ENCODE peak calls at places on chromosomes 6 and 20, in six cellular contexts. G is HCEC 1CT; K is GM12865; F is epithelial cell of esophagus; I is stimulated activated CD4-positive, alpha-beta T cell treated with anti-CD3 and anti-CD28 coated beads, TNF-alpha, amount 100 ng/mL, for 4 hours; Q is mucosa of gallbladder. M is an unnamed sample.

GRCh38 chr6:101539510-101540245 is 146.2 kb downstream of the GRIK2 start:
- DNase-seq in K (no peak), Q (no peak), I (no peak), F (peak), G (peak), M (no peak)

GRCh38 chr6:150490586-150490985 is 109.1 kb upstream of the PLEKHG1 start:
- DNase-seq in G (no peak), I (no peak), Q (no peak), F (peak), K (no peak), M (no peak)

GRCh38 chr6:129251669-129252376 is 368.9 kb downstream of the LAMA2 start:
- DNase-seq in K (peak), Q (peak), F (peak), G (peak), I (peak), M (no peak)

GRCh38 chr6:83055366-83055964 is 10.2 kb downstream of the UBE3D start:
- DNase-seq in G (peak), Q (peak), F (peak), K (peak), I (peak), M (no peak)

GRCh38 chr20:19376451-19376971 is 164.1 kb downstream of the SLC24A3 start:
- DNase-seq in G (no peak), Q (no peak), I (no peak), K (no peak), F (no peak), M (no peak)

GRCh38 chr6:125259354-125259736 is 42.4 kb downstream of the HDDC2 start:
- DNase-seq in F (peak), I (no peak), K (no peak), G (no peak), Q (no peak), M (no peak)

GRCh38 chr6:2969549-2969948 is 1.8 kb downstream of the SERPINB6 start:
- DNase-seq in G (no peak), I (no peak), K (no peak), F (no peak), Q (no peak), M (no peak)

GRCh38 chr20:64109831-64110391 is 2.5 kb upstream of the NPBWR2 start:
- DNase-seq in G (no peak), K (no peak), I (no peak), F (no peak), Q (no peak), M (no peak)

GRCh38 chr6:79608334-79609224 is 22.6 kb upstream of the SH3BGRL2 start:
- DNase-seq in K (no peak), G (no peak), I (no peak), F (no peak), Q (no peak), M (no peak)

GRCh38 chr20:33653900-33654596 is 8.1 kb upstream of the C20orf144 start:
- DNase-seq in I (no peak), K (no peak), Q (peak), F (peak), G (no peak), M (no peak)

M was measured in activated B cell treated with CpG ODN at 0.5 μM for 24 hours.